ENCODE peak calls at places on chromosomes 7 and 10, in five cellular contexts. X, B, T, Q and Z are unnamed samples.

GRCh38 chr7:139570119-139570518 is 46.6 kb downstream of the CLEC2L start:
- DNase-seq in Q (no peak), X (peak; percentile 83), B (no peak), T (no peak), Z (no peak)

GRCh38 chr7:137343483-137343841 is at the start of gene PTN:
- DNase-seq in X (peak; percentile 46), Q (no peak), B (peak; percentile 57), T (no peak), Z (no peak)

GRCh38 chr7:108402865-108403264 is 53.4 kb downstream of the NRCAM start:
- DNase-seq in X (no peak), Q (no peak), T (no peak), B (peak; percentile 77), Z (no peak)

GRCh38 chr7:150942591-150943452 is 35.3 kb downstream of the KCNH2 start:
- DNase-seq in T (no peak), X (no peak), B (no peak), Q (no peak), Z (no peak)

GRCh38 chr7:9523579-9523978 is 1090.2 kb downstream of the NXPH1 start:
- DNase-seq in T (no peak), B (no peak), Q (no peak), X (no peak), Z (no peak)

GRCh38 chr10:59830601-59831259 is 75.6 kb downstream of the CCDC6 start:
- DNase-seq in X (peak; percentile 57), Q (peak; percentile 63), B (peak; percentile 70), T (no peak), Z (peak; percentile 12)

GRCh38 chr7:146090023-146090645 is 26.5 kb upstream of the CNTNAP2 start:
- DNase-seq in T (no peak), B (peak; percentile 30), X (peak; percentile 54), Q (peak; percentile 62), Z (peak; percentile 49)

GRCh38 chr7:142053988-142054387 is 57.5 kb upstream of the MGAM2 start:
- DNase-seq in Q (no peak), X (no peak), T (no peak), B (peak; percentile 32), Z (no peak)

GRCh38 chr10:688621-689426 is 644 bp downstream of the DIP2C start:
- DNase-seq in T (no peak), B (peak; percentile 50), X (peak; percentile 87), Q (peak; percentile 30), Z (no peak)

GRCh38 chr7:37376386-37376785 is 72.3 kb downstream of the ELMO1 start:
- DNase-seq in Q (no peak), X (no peak), T (no peak), B (peak; percentile 15), Z (no peak)

GRCh38 chr10:77594171-77594783 is 43.3 kb downstream of the KCNMA1 start:
- DNase-seq in B (no peak), Q (no peak), X (no peak), T (no peak), Z (no peak)

GRCh38 chr7:148142660-148143248 is 447.8 kb upstream of the C7orf33 start:
- DNase-seq in T (no peak), X (peak; percentile 52), B (peak; percentile 40), Q (peak; percentile 50), Z (peak; percentile 44)

GRCh38 chr7:98556288-98556687 is 60.8 kb upstream of the NPTX2 start:
- DNase-seq in Q (no peak), B (no peak), T (no peak), X (no peak), Z (no peak)

GRCh38 chr7:22849158-22849557 is 26.5 kb upstream of the TOMM7 start:
- DNase-seq in T (no peak), Q (no peak), X (no peak), B (peak; percentile 43), Z (no peak)

GRCh38 chr7:76278540-76278939 is 23.9 kb upstream of the HSPB1 start:
- DNase-seq in T (no peak), Q (peak; percentile 39), B (no peak), X (peak; percentile 59), Z (no peak)

GRCh38 chr10:1228463-1228975 is 172.3 kb downstream of the WDR37 start:
- DNase-seq in Q (no peak), T (no peak), X (no peak), B (no peak), Z (no peak)

GRCh38 chr10:69742928-69743602 is 58.6 kb upstream of the COL13A1 start:
- DNase-seq in T (no peak), B (peak; percentile 34), X (peak; percentile 83), Q (peak; percentile 47), Z (no peak)

GRCh38 chr7:47893238-47893637 is 55.0 kb downstream of the PKD1L1 start:
- DNase-seq in X (peak; percentile 83), B (peak; percentile 6), Q (peak; percentile 19), T (no peak), Z (no peak)

GRCh38 chr10:125249948-125250347 is 89.6 kb upstream of the CTBP2 start:
- DNase-seq in X (no peak), Q (no peak), B (no peak), T (no peak), Z (no peak)

GRCh38 chr7:47664650-47665049 is 82.7 kb upstream of the TNS3 start:
- DNase-seq in T (no peak), X (no peak), Q (peak; percentile 88), B (no peak), Z (peak; percentile 37)

GRCh38 chr10:98029149-98030092 is 1.0 kb downstream of the CRTAC1 start:
- DNase-seq in T (no peak), B (no peak), Q (no peak), X (peak; percentile 86), Z (no peak)

GRCh38 chr7:137882261-137882668 is 35.5 kb upstream of the DGKI start:
- DNase-seq in B (peak; percentile 100), T (no peak), Q (peak; percentile 99), X (no peak), Z (peak; percentile 100)

GRCh38 chr7:110157631-110158362 is 933.1 kb upstream of the LRRN3 start:
- DNase-seq in B (no peak), T (no peak), Q (peak; percentile 67), X (no peak), Z (no peak)

GRCh38 chr10:70679498-70679897 is 7.2 kb downstream of the ADAMTS14 start:
- DNase-seq in Q (no peak), X (no peak), T (no peak), B (peak; percentile 92), Z (no peak)

GRCh38 chr10:92405006-92405924 is 114.3 kb downstream of the MARCHF5 start:
- DNase-seq in T (no peak), B (no peak), Q (no peak), X (no peak), Z (no peak)

GRCh38 chr7:49638166-49638565 is 135.3 kb upstream of the VWC2 start:
- DNase-seq in Q (no peak), B (no peak), X (no peak), T (no peak), Z (no peak)

GRCh38 chr7:74542558-74543117 is 88.9 kb downstream of the GTF2IRD1 start:
- DNase-seq in X (no peak), Q (no peak), B (no peak), T (no peak), Z (no peak)

GRCh38 chr7:20021834-20022233 is 195.3 kb downstream of the MACC1 start:
- DNase-seq in X (no peak), B (no peak), T (no peak), Q (no peak), Z (peak; percentile 44)

GRCh38 chr7:76507723-76508406 is 2.5 kb upstream of the UPK3B start:
- DNase-seq in B (peak; percentile 51), Q (peak; percentile 13), X (peak; percentile 18), T (no peak), Z (peak; percentile 18)

GRCh38 chr10:70693619-70694286 is 21.4 kb downstream of the ADAMTS14 start:
- DNase-seq in X (no peak), T (no peak), Q (no peak), B (peak; percentile 97), Z (no peak)

GRCh38 chr10:100101526-100102076 is 19.9 kb upstream of the CPN1 start:
- DNase-seq in X (no peak), Q (peak; percentile 10), T (no peak), B (peak; percentile 30), Z (no peak)